ENCODE peak calls at places on chromosome 15, in six cellular contexts. Y is stimulated activated CD4-positive, alpha-beta T cell treated with anti-CD3 and anti-CD28 coated beads, TNF-alpha, amount 100 ng/mL, for 1 hour; T is EL; X is RWPE1; Q is neural progenitor cell; D is NCI-H1436. R is an unnamed sample.

GRCh38 chr15:63504247-63504978 is at the start of gene USP3:
- DNase-seq in Y (peak; percentile 92), T (peak; percentile 94), X (peak; percentile 88), Q (peak; percentile 97), D (peak; percentile 92), R (peak; percentile 97)

GRCh38 chr15:39939487-39940452 is 5.9 kb downstream of the EIF2AK4 start:
- DNase-seq in Y (no peak), T (peak; percentile 41), X (no peak), Q (no peak), D (no peak), R (peak; percentile 32)

GRCh38 chr15:73935547-73935946 is 9.3 kb downstream of the LOXL1 start:
- DNase-seq in Y (no peak), T (no peak), X (peak; percentile 47), Q (peak; percentile 80), D (no peak), R (peak; percentile 49)

GRCh38 chr15:47184003-47184404 is 533.3 kb upstream of the SEMA6D start:
- DNase-seq in Y (no peak), T (no peak), X (no peak), Q (peak; percentile 67), D (peak; percentile 61), R (peak; percentile 28)

GRCh38 chr15:90286678-90287077 is 21.2 kb downstream of the NGRN start:
- DNase-seq in Y (no peak), T (peak; percentile 43), X (peak; percentile 53), Q (peak; percentile 40), D (no peak), R (peak; percentile 45)

GRCh38 chr15:56660943-56661342 is 72.4 kb downstream of the ZNF280D start:
- DNase-seq in Y (no peak), T (no peak), X (no peak), Q (no peak), D (no peak), R (no peak)

GRCh38 chr15:70561885-70562284 is 201.5 kb downstream of the UACA start:
- DNase-seq in Y (no peak), T (no peak), X (no peak), Q (no peak), D (no peak), R (no peak)

GRCh38 chr15:70752142-70752754 is 11.1 kb downstream of the UACA start:
- DNase-seq in Y (no peak), T (no peak), X (no peak), Q (no peak), D (no peak), R (no peak)

GRCh38 chr15:41513282-41514227 is at the start of gene LTK:
- DNase-seq in Y (no peak), T (peak; percentile 43), X (no peak), Q (peak; percentile 77), D (no peak), R (peak; percentile 22)

R was measured in GM23248.